ENCODE peak calls at places on chromosome 16, in four cellular contexts. P is stimulated activated CD4-positive, alpha-beta T cell treated with anti-CD3 and anti-CD28 coated beads, Interleukin-4, amount 100 ng/mL, for 48 hours; D is astrocyte of the hippocampus; F is progenitor cell of endocrine pancreas. X is an unnamed sample.

GRCh38 chr16:30005341-30006094 is 5.3 kb downstream of the DOC2A start:
- DNase-seq in P (no peak), D (peak), F (no peak), X (no peak)

GRCh38 chr16:69579783-69580182 is 14.0 kb downstream of the NFAT5 start:
- DNase-seq in P (no peak), D (no peak), F (no peak), X (no peak)

GRCh38 chr16:73196670-73197069 is 148.7 kb upstream of the ZFHX3 start:
- DNase-seq in P (no peak), D (peak), F (no peak), X (no peak)

GRCh38 chr16:87461466-87461975 is 31.3 kb downstream of the ZCCHC14 start:
- DNase-seq in P (no peak), D (peak), F (peak), X (peak)

GRCh38 chr16:50208460-50208931 is 55.4 kb downstream of the TENT4B start:
- DNase-seq in P (no peak), D (peak), F (no peak), X (no peak)

GRCh38 chr16:88077328-88078108 is 126.3 kb downstream of the BANP start:
- DNase-seq in P (no peak), D (no peak), F (no peak), X (no peak)

GRCh38 chr16:73280366-73280765 is 232.4 kb upstream of the ZFHX3 start:
- DNase-seq in P (no peak), D (no peak), F (no peak), X (no peak)

GRCh38 chr16:73329363-73330306 is 281.7 kb upstream of the ZFHX3 start:
- DNase-seq in P (no peak), D (peak), F (no peak), X (no peak)

GRCh38 chr16:89344846-89345577 is 127.5 kb downstream of the ZNF778 start:
- DNase-seq in P (no peak), D (no peak), F (no peak), X (no peak)

GRCh38 chr16:4381072-4381934 is 9.7 kb downstream of the VASN start:
- DNase-seq in P (no peak), D (no peak), F (no peak), X (no peak)

GRCh38 chr16:24255446-24256352 is at the start of gene CACNG3:
- DNase-seq in P (peak), D (peak), F (peak), X (no peak)

GRCh38 chr16:75000481-75001081 is 1.8 kb downstream of the ZNRF1 start:
- DNase-seq in P (no peak), D (peak), F (no peak), X (peak)